ENCODE peak calls at places on chromosome 6, in four cellular contexts. One of them, this sample, is unnamed.

GRCh38 chr6:26224940-26225847 is 138.0 kb downstream of the HFE start:
- DNase-seq in mammary epithelial cell: peak
- DNase-seq in skeletal muscle cell: peak
- DNase-seq in CD8-positive, alpha-beta T cell: no peak
- DNase-seq in this sample: no peak

GRCh38 chr6:24313477-24314141 is 44.2 kb downstream of the DCDC2 start:
- DNase-seq in mammary epithelial cell: peak
- DNase-seq in skeletal muscle cell: peak
- DNase-seq in CD8-positive, alpha-beta T cell: no peak
- DNase-seq in this sample: no peak

GRCh38 chr6:53588816-53589509 is 44.1 kb upstream of the GCLC start:
- DNase-seq in mammary epithelial cell: no peak
- DNase-seq in skeletal muscle cell: no peak
- DNase-seq in CD8-positive, alpha-beta T cell: no peak
- DNase-seq in this sample: no peak

GRCh38 chr6:44431118-44431725 is 43.7 kb downstream of the CDC5L start:
- DNase-seq in mammary epithelial cell: peak
- DNase-seq in skeletal muscle cell: no peak
- DNase-seq in CD8-positive, alpha-beta T cell: peak
- DNase-seq in this sample: no peak

GRCh38 chr6:22613695-22614094 is 44.3 kb downstream of the HDGFL1 start:
- DNase-seq in mammary epithelial cell: peak
- DNase-seq in skeletal muscle cell: peak
- DNase-seq in CD8-positive, alpha-beta T cell: no peak
- DNase-seq in this sample: no peak

GRCh38 chr6:139587469-139587868 is 213.0 kb upstream of the CITED2 start:
- DNase-seq in mammary epithelial cell: peak
- DNase-seq in skeletal muscle cell: peak
- DNase-seq in CD8-positive, alpha-beta T cell: no peak
- DNase-seq in this sample: no peak

GRCh38 chr6:14476793-14477531 is 359.4 kb downstream of the CD83 start:
- DNase-seq in mammary epithelial cell: no peak
- DNase-seq in skeletal muscle cell: peak
- DNase-seq in CD8-positive, alpha-beta T cell: no peak
- DNase-seq in this sample: no peak

GRCh38 chr6:83853968-83854501 is 875 bp downstream of the RIPPLY2 start:
- DNase-seq in mammary epithelial cell: no peak
- DNase-seq in skeletal muscle cell: no peak
- DNase-seq in CD8-positive, alpha-beta T cell: no peak
- DNase-seq in this sample: peak

GRCh38 chr6:4581468-4582420 is 194.5 kb upstream of the CDYL start:
- DNase-seq in mammary epithelial cell: no peak
- DNase-seq in skeletal muscle cell: peak
- DNase-seq in CD8-positive, alpha-beta T cell: no peak
- DNase-seq in this sample: no peak

GRCh38 chr6:128981716-128982115 is 98.8 kb downstream of the LAMA2 start:
- DNase-seq in mammary epithelial cell: peak
- DNase-seq in skeletal muscle cell: no peak
- DNase-seq in CD8-positive, alpha-beta T cell: no peak
- DNase-seq in this sample: no peak

GRCh38 chr6:97630592-97630991 is 347.6 kb upstream of the MMS22L start:
- DNase-seq in mammary epithelial cell: peak
- DNase-seq in skeletal muscle cell: peak
- DNase-seq in CD8-positive, alpha-beta T cell: no peak
- DNase-seq in this sample: no peak

GRCh38 chr6:26254666-26255176 is 110.3 kb upstream of the BTN3A2 start:
- DNase-seq in mammary epithelial cell: no peak
- DNase-seq in skeletal muscle cell: no peak
- DNase-seq in CD8-positive, alpha-beta T cell: no peak
- DNase-seq in this sample: no peak

GRCh38 chr6:134493789-134494188 is 175.9 kb upstream of the SGK1 start:
- DNase-seq in mammary epithelial cell: no peak
- DNase-seq in skeletal muscle cell: no peak
- DNase-seq in CD8-positive, alpha-beta T cell: no peak
- DNase-seq in this sample: no peak

GRCh38 chr6:56677559-56677958 is 34.9 kb upstream of the DST start:
- DNase-seq in mammary epithelial cell: peak
- DNase-seq in skeletal muscle cell: no peak
- DNase-seq in CD8-positive, alpha-beta T cell: no peak
- DNase-seq in this sample: no peak

GRCh38 chr6:156262014-156262413 is 515.2 kb upstream of the ARID1B start:
- DNase-seq in mammary epithelial cell: no peak
- DNase-seq in skeletal muscle cell: no peak
- DNase-seq in CD8-positive, alpha-beta T cell: no peak
- DNase-seq in this sample: no peak

GRCh38 chr6:88650029-88650619 is 313.3 kb downstream of the RNGTT start:
- DNase-seq in mammary epithelial cell: no peak
- DNase-seq in skeletal muscle cell: peak
- DNase-seq in CD8-positive, alpha-beta T cell: no peak
- DNase-seq in this sample: peak

GRCh38 chr6:132734694-132735236 is 20.9 kb upstream of the VNN1 start:
- DNase-seq in mammary epithelial cell: peak
- DNase-seq in skeletal muscle cell: peak
- DNase-seq in CD8-positive, alpha-beta T cell: no peak
- DNase-seq in this sample: no peak

GRCh38 chr6:162964703-162965140 is 236.9 kb downstream of the PACRG start:
- DNase-seq in mammary epithelial cell: no peak
- DNase-seq in skeletal muscle cell: peak
- DNase-seq in CD8-positive, alpha-beta T cell: no peak
- DNase-seq in this sample: no peak

GRCh38 chr6:4803343-4803744 is 27.1 kb downstream of the CDYL start:
- DNase-seq in mammary epithelial cell: no peak
- DNase-seq in skeletal muscle cell: no peak
- DNase-seq in CD8-positive, alpha-beta T cell: no peak
- DNase-seq in this sample: no peak

GRCh38 chr6:12000174-12000573 is 11.9 kb upstream of the HIVEP1 start:
- DNase-seq in mammary epithelial cell: no peak
- DNase-seq in skeletal muscle cell: no peak
- DNase-seq in CD8-positive, alpha-beta T cell: no peak
- DNase-seq in this sample: no peak

GRCh38 chr6:92684386-92684785 is 735.0 kb downstream of the EPHA7 start:
- DNase-seq in mammary epithelial cell: no peak
- DNase-seq in skeletal muscle cell: no peak
- DNase-seq in CD8-positive, alpha-beta T cell: no peak
- DNase-seq in this sample: no peak

GRCh38 chr6:41063884-41064285 is 8.3 kb downstream of the OARD1 start:
- DNase-seq in mammary epithelial cell: no peak
- DNase-seq in skeletal muscle cell: no peak
- DNase-seq in CD8-positive, alpha-beta T cell: no peak
- DNase-seq in this sample: no peak

GRCh38 chr6:161327360-161327953 is 53.6 kb upstream of the AGPAT4 start:
- DNase-seq in mammary epithelial cell: no peak
- DNase-seq in skeletal muscle cell: no peak
- DNase-seq in CD8-positive, alpha-beta T cell: no peak
- DNase-seq in this sample: no peak

GRCh38 chr6:169847141-169847674 is 95.8 kb downstream of the ERMARD start:
- DNase-seq in mammary epithelial cell: no peak
- DNase-seq in skeletal muscle cell: no peak
- DNase-seq in CD8-positive, alpha-beta T cell: no peak
- DNase-seq in this sample: no peak

GRCh38 chr6:12164508-12164770 is 125.7 kb upstream of the EDN1 start:
- DNase-seq in mammary epithelial cell: no peak
- DNase-seq in skeletal muscle cell: no peak
- DNase-seq in CD8-positive, alpha-beta T cell: no peak
- DNase-seq in this sample: no peak

GRCh38 chr6:33316603-33317417 is 734 bp downstream of the ZBTB22 start:
- DNase-seq in mammary epithelial cell: no peak
- DNase-seq in skeletal muscle cell: no peak
- DNase-seq in CD8-positive, alpha-beta T cell: no peak
- DNase-seq in this sample: no peak

GRCh38 chr6:129929433-129929832 is 68.3 kb upstream of the TMEM244 start:
- DNase-seq in mammary epithelial cell: peak
- DNase-seq in skeletal muscle cell: peak
- DNase-seq in CD8-positive, alpha-beta T cell: no peak
- DNase-seq in this sample: no peak

GRCh38 chr6:126337323-126337722 is 2.6 kb upstream of the CENPW start:
- DNase-seq in mammary epithelial cell: peak
- DNase-seq in skeletal muscle cell: peak
- DNase-seq in CD8-positive, alpha-beta T cell: no peak
- DNase-seq in this sample: no peak

GRCh38 chr6:88449770-88450169 is 283.6 kb upstream of the CNR1 start:
- DNase-seq in mammary epithelial cell: no peak
- DNase-seq in skeletal muscle cell: no peak
- DNase-seq in CD8-positive, alpha-beta T cell: no peak
- DNase-seq in this sample: no peak

GRCh38 chr6:159719287-159719686 is 8.0 kb upstream of the WTAP start:
- DNase-seq in mammary epithelial cell: no peak
- DNase-seq in skeletal muscle cell: no peak
- DNase-seq in CD8-positive, alpha-beta T cell: no peak
- DNase-seq in this sample: no peak

GRCh38 chr6:135251964-135252429 is 70.9 kb downstream of the MYB start:
- DNase-seq in mammary epithelial cell: no peak
- DNase-seq in skeletal muscle cell: no peak
- DNase-seq in CD8-positive, alpha-beta T cell: no peak
- DNase-seq in this sample: no peak

GRCh38 chr6:130617658-130618057 is 209.5 kb upstream of the SMLR1 start:
- DNase-seq in mammary epithelial cell: no peak
- DNase-seq in skeletal muscle cell: no peak
- DNase-seq in CD8-positive, alpha-beta T cell: no peak
- DNase-seq in this sample: no peak

DNA sequence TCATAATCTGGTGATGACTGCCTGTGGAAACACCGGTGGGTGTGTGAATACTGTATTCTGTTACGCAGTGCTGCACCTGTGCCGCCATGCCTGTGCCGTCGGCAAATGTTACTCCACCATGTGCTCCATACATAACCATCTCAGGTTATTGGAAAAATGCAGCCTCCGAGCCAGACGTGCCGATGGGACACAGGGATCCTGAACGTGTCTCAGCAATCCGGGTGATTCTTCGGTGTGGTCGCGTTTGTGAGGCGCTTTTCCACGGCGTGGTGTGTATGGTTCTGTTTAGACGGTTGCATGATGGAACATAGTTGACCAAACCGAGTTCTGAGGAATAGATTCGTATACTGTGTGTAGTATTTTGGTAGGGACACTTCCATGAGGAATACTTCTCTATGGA is 130.3 kb downstream of the SMOC2 start:
- DNase-seq in mammary epithelial cell: no peak
- DNase-seq in skeletal muscle cell: no peak
- DNase-seq in CD8-positive, alpha-beta T cell: no peak
- DNase-seq in this sample: no peak
- H3K4me3 ChIP-seq in mammary epithelial cell: no peak
- H3K4me3 ChIP-seq in skeletal muscle cell: no peak
- H3K4me3 ChIP-seq in CD8-positive, alpha-beta T cell: no peak
- H3K4me3 ChIP-seq in this sample: no peak

DNA sequence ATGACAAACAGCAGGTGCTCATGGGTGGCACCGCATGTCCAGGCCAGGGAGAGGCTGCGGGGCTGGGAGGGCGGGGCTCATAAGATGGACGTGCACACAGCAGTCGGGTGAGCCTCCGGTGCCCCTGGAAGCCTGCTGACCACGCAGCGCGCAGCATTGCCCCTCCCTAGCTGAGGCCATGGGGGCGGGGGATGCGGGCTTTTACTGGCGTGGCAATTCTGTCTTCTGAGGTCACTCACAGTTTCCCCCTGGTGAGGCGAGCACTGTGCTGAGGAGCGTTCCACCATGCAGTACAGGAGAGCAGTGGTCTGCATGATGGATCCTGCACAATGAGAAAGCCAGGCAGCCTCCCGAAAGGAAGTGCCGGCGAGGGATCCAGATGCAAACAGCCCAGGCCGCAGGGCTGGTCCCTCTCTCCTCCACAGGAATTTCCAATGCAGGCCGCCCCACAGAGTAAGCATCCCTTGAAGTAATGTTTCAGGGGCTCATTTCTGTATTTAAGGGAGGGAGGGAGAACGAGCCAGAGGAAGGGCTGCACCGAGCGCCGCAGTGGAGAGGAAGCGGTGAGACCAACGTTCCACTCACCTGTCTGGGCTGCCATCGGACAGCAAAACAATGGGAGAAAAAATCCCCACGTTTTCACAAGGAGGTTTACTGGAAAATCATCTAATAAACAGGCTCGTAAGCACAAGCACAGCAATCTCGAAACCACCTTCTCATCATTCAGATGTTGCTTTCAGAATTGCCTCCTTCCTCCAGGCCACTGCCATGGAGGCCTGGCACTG is 56.0 kb downstream of the IRF4 start:
- DNase-seq in mammary epithelial cell: no peak
- DNase-seq in skeletal muscle cell: no peak
- DNase-seq in CD8-positive, alpha-beta T cell: no peak
- DNase-seq in this sample: no peak
- H3K4me3 ChIP-seq in mammary epithelial cell: no peak
- H3K4me3 ChIP-seq in skeletal muscle cell: no peak
- H3K4me3 ChIP-seq in CD8-positive, alpha-beta T cell: peak
- H3K4me3 ChIP-seq in this sample: no peak

DNA sequence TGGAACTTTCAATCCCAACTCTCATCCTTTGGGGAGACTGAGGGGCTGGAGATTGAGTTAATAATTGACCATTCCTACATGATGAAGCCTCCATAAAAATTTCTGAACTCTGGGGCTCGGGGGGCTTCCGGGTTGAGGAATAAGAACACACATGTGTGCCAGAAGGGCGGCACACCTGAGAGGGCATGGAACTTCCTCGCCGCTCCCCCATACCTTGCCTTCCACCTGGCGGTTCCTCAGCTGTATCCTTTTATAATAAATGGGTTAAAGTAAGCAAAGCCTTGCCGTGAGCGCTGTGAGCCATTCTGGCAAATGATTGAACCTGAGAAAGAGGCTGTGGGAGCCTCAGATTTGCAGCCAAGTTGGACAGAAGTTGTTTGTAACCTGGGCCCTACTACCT is 164.8 kb downstream of the LY86 start:
- DNase-seq in mammary epithelial cell: no peak
- DNase-seq in skeletal muscle cell: no peak
- DNase-seq in CD8-positive, alpha-beta T cell: no peak
- DNase-seq in this sample: no peak
- H3K4me3 ChIP-seq in mammary epithelial cell: no peak
- H3K4me3 ChIP-seq in skeletal muscle cell: no peak
- H3K4me3 ChIP-seq in CD8-positive, alpha-beta T cell: no peak
- H3K4me3 ChIP-seq in this sample: no peak

GRCh38 chr6:158312165-158312564 is at the start of gene TULP4:
- DNase-seq in mammary epithelial cell: no peak
- DNase-seq in skeletal muscle cell: no peak
- DNase-seq in CD8-positive, alpha-beta T cell: no peak
- DNase-seq in this sample: no peak

GRCh38 chr6:158314737-158315136 is 2.5 kb downstream of the TULP4 start:
- DNase-seq in mammary epithelial cell: no peak
- DNase-seq in skeletal muscle cell: no peak
- DNase-seq in CD8-positive, alpha-beta T cell: no peak
- DNase-seq in this sample: no peak

GRCh38 chr6:158316022-158316421 is 3.8 kb downstream of the TULP4 start:
- DNase-seq in mammary epithelial cell: peak
- DNase-seq in skeletal muscle cell: no peak
- DNase-seq in CD8-positive, alpha-beta T cell: no peak
- DNase-seq in this sample: no peak

GRCh38 chr6:158312672-158313397 is 570 bp downstream of the TULP4 start:
- DNase-seq in mammary epithelial cell: no peak
- DNase-seq in skeletal muscle cell: no peak
- DNase-seq in CD8-positive, alpha-beta T cell: no peak
- DNase-seq in this sample: no peak

GRCh38 chr6:158313989-158314388 is 1.7 kb downstream of the TULP4 start:
- DNase-seq in mammary epithelial cell: no peak
- DNase-seq in skeletal muscle cell: no peak
- DNase-seq in CD8-positive, alpha-beta T cell: no peak
- DNase-seq in this sample: peak
- H3K4me3 ChIP-seq in mammary epithelial cell: no peak
- H3K4me3 ChIP-seq in skeletal muscle cell: no peak
- H3K4me3 ChIP-seq in CD8-positive, alpha-beta T cell: no peak
- H3K4me3 ChIP-seq in this sample: peak

GRCh38 chr6:1627884-1628550 is 18.3 kb downstream of the FOXC1 start:
- DNase-seq in mammary epithelial cell: no peak
- DNase-seq in skeletal muscle cell: no peak
- DNase-seq in CD8-positive, alpha-beta T cell: no peak
- DNase-seq in this sample: no peak
- H3K4me3 ChIP-seq in mammary epithelial cell: no peak
- H3K4me3 ChIP-seq in skeletal muscle cell: no peak
- H3K4me3 ChIP-seq in CD8-positive, alpha-beta T cell: no peak
- H3K4me3 ChIP-seq in this sample: no peak